ENCODE peak calls at places on chromosomes 7 and 10, in eight cellular contexts. One of them, this sample, is unnamed.

GRCh38 chr10:80161321-80162084 is 29.0 kb downstream of the PLAC9 start:
- DNase-seq in aorta: peak; percentile 61
- DNase-seq in neural progenitor cell: peak; percentile 62
- DNase-seq in neuronal stem cell: no peak
- DNase-seq in IMR-90: no peak
- DNase-seq in right cardiac atrium: no peak
- DNase-seq in effector memory CD4-positive, alpha-beta T cell: no peak
- DNase-seq in psoas muscle: no peak
- DNase-seq in this sample: no peak

GRCh38 chr7:31814187-31814586 is 127.2 kb downstream of the PPP1R17 start:
- DNase-seq in aorta: no peak
- DNase-seq in neural progenitor cell: peak; percentile 10
- DNase-seq in neuronal stem cell: no peak
- DNase-seq in IMR-90: no peak
- DNase-seq in right cardiac atrium: no peak
- DNase-seq in effector memory CD4-positive, alpha-beta T cell: no peak
- DNase-seq in psoas muscle: no peak
- DNase-seq in this sample: no peak

GRCh38 chr10:99329891-99330674 is 927 bp downstream of the CNNM1 start:
- DNase-seq in aorta: peak; percentile 75
- DNase-seq in neural progenitor cell: peak; percentile 66
- DNase-seq in neuronal stem cell: peak; percentile 11
- DNase-seq in IMR-90: peak; percentile 4
- DNase-seq in right cardiac atrium: peak; percentile 56
- DNase-seq in effector memory CD4-positive, alpha-beta T cell: no peak
- DNase-seq in psoas muscle: peak; percentile 46
- DNase-seq in this sample: peak; percentile 27

GRCh38 chr10:35911233-35911632 is 269.1 kb upstream of the FZD8 start:
- DNase-seq in aorta: no peak
- DNase-seq in neural progenitor cell: no peak
- DNase-seq in neuronal stem cell: no peak
- DNase-seq in IMR-90: no peak
- DNase-seq in right cardiac atrium: no peak
- DNase-seq in effector memory CD4-positive, alpha-beta T cell: no peak
- DNase-seq in psoas muscle: no peak
- DNase-seq in this sample: no peak

GRCh38 chr10:25177093-25177753 is 2.4 kb downstream of the GPR158 start:
- DNase-seq in aorta: no peak
- DNase-seq in neural progenitor cell: no peak
- DNase-seq in neuronal stem cell: no peak
- DNase-seq in IMR-90: no peak
- DNase-seq in right cardiac atrium: no peak
- DNase-seq in effector memory CD4-positive, alpha-beta T cell: no peak
- DNase-seq in psoas muscle: no peak
- DNase-seq in this sample: no peak

GRCh38 chr7:157009170-157009777 is 1.2 kb downstream of the MNX1 start:
- DNase-seq in aorta: no peak
- DNase-seq in neural progenitor cell: peak; percentile 30
- DNase-seq in neuronal stem cell: no peak
- DNase-seq in IMR-90: no peak
- DNase-seq in right cardiac atrium: no peak
- DNase-seq in effector memory CD4-positive, alpha-beta T cell: no peak
- DNase-seq in psoas muscle: no peak
- DNase-seq in this sample: no peak

GRCh38 chr7:111329367-111330234 is 232.7 kb downstream of the IMMP2L start:
- DNase-seq in aorta: no peak
- DNase-seq in neural progenitor cell: no peak
- DNase-seq in neuronal stem cell: no peak
- DNase-seq in IMR-90: peak; percentile 33
- DNase-seq in right cardiac atrium: no peak
- DNase-seq in effector memory CD4-positive, alpha-beta T cell: no peak
- DNase-seq in psoas muscle: no peak
- DNase-seq in this sample: no peak

GRCh38 chr10:97140284-97140846 is 45.4 kb downstream of the SLIT1 start:
- DNase-seq in aorta: peak; percentile 57
- DNase-seq in neural progenitor cell: no peak
- DNase-seq in neuronal stem cell: no peak
- DNase-seq in IMR-90: no peak
- DNase-seq in right cardiac atrium: no peak
- DNase-seq in effector memory CD4-positive, alpha-beta T cell: no peak
- DNase-seq in psoas muscle: no peak
- DNase-seq in this sample: no peak

GRCh38 chr10:14325325-14325955 is 5.3 kb downstream of the FRMD4A start:
- DNase-seq in aorta: peak; percentile 80
- DNase-seq in neural progenitor cell: peak; percentile 59
- DNase-seq in neuronal stem cell: peak; percentile 11
- DNase-seq in IMR-90: peak; percentile 12
- DNase-seq in right cardiac atrium: peak; percentile 53
- DNase-seq in effector memory CD4-positive, alpha-beta T cell: no peak
- DNase-seq in psoas muscle: no peak
- DNase-seq in this sample: peak; percentile 16

GRCh38 chr7:111708072-111708471 is 145.8 kb upstream of the IMMP2L start:
- DNase-seq in aorta: no peak
- DNase-seq in neural progenitor cell: no peak
- DNase-seq in neuronal stem cell: no peak
- DNase-seq in IMR-90: peak; percentile 18
- DNase-seq in right cardiac atrium: no peak
- DNase-seq in effector memory CD4-positive, alpha-beta T cell: no peak
- DNase-seq in psoas muscle: no peak
- DNase-seq in this sample: no peak

GRCh38 chr10:22219308-22219707 is 1.5 kb upstream of the EBLN1 start:
- DNase-seq in aorta: no peak
- DNase-seq in neural progenitor cell: no peak
- DNase-seq in neuronal stem cell: no peak
- DNase-seq in IMR-90: no peak
- DNase-seq in right cardiac atrium: no peak
- DNase-seq in effector memory CD4-positive, alpha-beta T cell: no peak
- DNase-seq in psoas muscle: no peak
- DNase-seq in this sample: no peak

GRCh38 chr10:22803201-22803895 is 89.0 kb upstream of the PIP4K2A start:
- DNase-seq in aorta: no peak
- DNase-seq in neural progenitor cell: no peak
- DNase-seq in neuronal stem cell: no peak
- DNase-seq in IMR-90: peak; percentile 62
- DNase-seq in right cardiac atrium: no peak
- DNase-seq in effector memory CD4-positive, alpha-beta T cell: no peak
- DNase-seq in psoas muscle: no peak
- DNase-seq in this sample: no peak

GRCh38 chr7:20439384-20439783 is 108.7 kb downstream of the ITGB8 start:
- DNase-seq in aorta: no peak
- DNase-seq in neural progenitor cell: no peak
- DNase-seq in neuronal stem cell: no peak
- DNase-seq in IMR-90: no peak
- DNase-seq in right cardiac atrium: no peak
- DNase-seq in effector memory CD4-positive, alpha-beta T cell: no peak
- DNase-seq in psoas muscle: no peak
- DNase-seq in this sample: no peak

GRCh38 chr10:79268717-79269116 is 78.6 kb upstream of the PPIF start:
- DNase-seq in aorta: no peak
- DNase-seq in neural progenitor cell: no peak
- DNase-seq in neuronal stem cell: no peak
- DNase-seq in IMR-90: no peak
- DNase-seq in right cardiac atrium: no peak
- DNase-seq in effector memory CD4-positive, alpha-beta T cell: no peak
- DNase-seq in psoas muscle: no peak
- DNase-seq in this sample: no peak

GRCh38 chr10:23448802-23449570 is 10.1 kb downstream of the OTUD1 start:
- DNase-seq in aorta: no peak
- DNase-seq in neural progenitor cell: no peak
- DNase-seq in neuronal stem cell: no peak
- DNase-seq in IMR-90: peak; percentile 12
- DNase-seq in right cardiac atrium: no peak
- DNase-seq in effector memory CD4-positive, alpha-beta T cell: no peak
- DNase-seq in psoas muscle: no peak
- DNase-seq in this sample: no peak

GRCh38 chr10:43061764-43062163 is 15.1 kb upstream of the RET start:
- DNase-seq in aorta: no peak
- DNase-seq in neural progenitor cell: no peak
- DNase-seq in neuronal stem cell: no peak
- DNase-seq in IMR-90: peak; percentile 9
- DNase-seq in right cardiac atrium: peak; percentile 10
- DNase-seq in effector memory CD4-positive, alpha-beta T cell: no peak
- DNase-seq in psoas muscle: no peak
- DNase-seq in this sample: no peak

GRCh38 chr10:43338117-43338516 is 33.3 kb upstream of the FXYD4 start:
- DNase-seq in aorta: no peak
- DNase-seq in neural progenitor cell: no peak
- DNase-seq in neuronal stem cell: no peak
- DNase-seq in IMR-90: no peak
- DNase-seq in right cardiac atrium: no peak
- DNase-seq in effector memory CD4-positive, alpha-beta T cell: no peak
- DNase-seq in psoas muscle: no peak
- DNase-seq in this sample: no peak

GRCh38 chr10:26449726-26450125 is 11.6 kb downstream of the APBB1IP start:
- DNase-seq in aorta: no peak
- DNase-seq in neural progenitor cell: no peak
- DNase-seq in neuronal stem cell: no peak
- DNase-seq in IMR-90: no peak
- DNase-seq in right cardiac atrium: no peak
- DNase-seq in effector memory CD4-positive, alpha-beta T cell: no peak
- DNase-seq in psoas muscle: no peak
- DNase-seq in this sample: no peak
- H3K4me1 ChIP-seq in aorta: no peaks in the 10 kb centered on the region
- H3K4me1 ChIP-seq in neural progenitor cell: no peaks in the 10 kb centered on the region
- H3K4me1 ChIP-seq in neuronal stem cell: no peaks in the 10 kb centered on the region
- H3K4me1 ChIP-seq in IMR-90: no peaks in the 10 kb centered on the region
- H3K4me1 ChIP-seq in right cardiac atrium: no peaks in the 10 kb centered on the region
- H3K4me1 ChIP-seq in effector memory CD4-positive, alpha-beta T cell: peaks cover 52% of the 10 kb centered on the region
- H3K4me1 ChIP-seq in psoas muscle: no peaks in the 10 kb centered on the region
- H3K4me1 ChIP-seq in this sample: no peaks in the 10 kb centered on the region

DNA sequence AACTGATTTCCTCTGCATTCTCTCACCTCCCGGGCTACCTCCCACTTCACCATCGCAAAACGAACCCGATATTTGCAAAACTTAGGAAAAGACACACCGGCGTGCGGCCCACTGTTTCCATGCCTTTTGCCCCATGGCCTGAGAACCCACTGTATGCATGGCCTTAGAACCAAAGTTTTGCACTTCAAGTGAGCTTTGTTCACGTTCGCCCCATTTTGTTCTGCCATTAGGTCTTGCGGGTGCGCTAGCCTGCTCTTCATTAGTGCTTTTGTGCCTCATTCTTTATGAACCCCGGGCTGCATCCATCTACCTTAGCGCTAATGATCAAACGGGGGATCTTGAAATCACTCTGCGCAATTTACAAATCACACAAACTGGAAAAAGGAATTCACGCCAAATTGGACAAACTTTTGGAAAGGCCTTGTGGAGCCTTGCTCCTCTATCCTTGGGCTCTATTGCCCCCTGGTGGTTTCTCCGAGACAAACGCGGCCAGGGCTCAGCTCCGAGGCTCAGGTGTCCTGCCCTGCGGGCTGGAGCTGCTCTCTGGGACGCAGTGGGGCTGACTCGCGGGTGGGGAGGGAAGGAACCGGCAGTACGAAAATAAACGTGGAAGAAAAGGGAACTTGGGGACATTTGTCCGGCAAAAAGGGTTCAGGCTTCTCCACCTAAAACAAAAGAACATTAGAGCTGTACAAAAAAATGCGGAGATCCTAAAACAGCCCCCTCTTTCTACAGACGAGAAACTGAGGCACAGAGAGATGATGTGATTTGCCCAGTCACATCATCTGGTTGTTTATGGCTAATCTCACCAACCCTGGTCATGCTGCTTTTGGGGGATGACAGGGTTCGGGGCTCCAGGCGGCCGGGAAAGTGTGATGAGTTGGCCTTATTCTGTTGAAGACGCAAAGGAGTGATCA is 300.4 kb upstream of the NFE2L3 start:
- DNase-seq in aorta: peak; percentile 94
- DNase-seq in neural progenitor cell: peak; percentile 91
- DNase-seq in neuronal stem cell: no peak
- DNase-seq in IMR-90: peak; percentile 76
- DNase-seq in right cardiac atrium: peak; percentile 91
- DNase-seq in effector memory CD4-positive, alpha-beta T cell: no peak
- DNase-seq in psoas muscle: peak; percentile 91
- DNase-seq in this sample: peak; percentile 81
- H3K4me3 ChIP-seq in aorta: no peak overlapping the region
- H3K4me3 ChIP-seq in neural progenitor cell: peak overlapping the region; percentile 45
- H3K4me3 ChIP-seq in neuronal stem cell: peak overlapping the region; percentile 28
- H3K4me3 ChIP-seq in IMR-90: no peak overlapping the region
- H3K4me3 ChIP-seq in right cardiac atrium: no peak overlapping the region
- H3K4me3 ChIP-seq in effector memory CD4-positive, alpha-beta T cell: no peak overlapping the region
- H3K4me3 ChIP-seq in psoas muscle: peak overlapping the region; percentile 33
- H3K4me3 ChIP-seq in this sample: peak overlapping the region; percentile 39

GRCh38 chr10:102959399-102959798 is 41.3 kb downstream of the CNNM2 start:
- DNase-seq in aorta: no peak
- DNase-seq in neural progenitor cell: no peak
- DNase-seq in neuronal stem cell: no peak
- DNase-seq in IMR-90: no peak
- DNase-seq in right cardiac atrium: no peak
- DNase-seq in effector memory CD4-positive, alpha-beta T cell: no peak
- DNase-seq in psoas muscle: no peak
- DNase-seq in this sample: no peak
- H3K27ac ChIP-seq in aorta: no peak overlapping the region
- H3K27ac ChIP-seq in neural progenitor cell: no peak overlapping the region
- H3K27ac ChIP-seq in neuronal stem cell: no peak overlapping the region
- H3K27ac ChIP-seq in IMR-90: no peak overlapping the region
- H3K27ac ChIP-seq in right cardiac atrium: no peak overlapping the region
- H3K27ac ChIP-seq in effector memory CD4-positive, alpha-beta T cell: no peak overlapping the region
- H3K27ac ChIP-seq in psoas muscle: no peak overlapping the region
- H3K27ac ChIP-seq in this sample: no peak overlapping the region

GRCh38 chr7:139851770-139852481 is 22.9 kb downstream of the TBXAS1 start:
- DNase-seq in aorta: no peak
- DNase-seq in neural progenitor cell: no peak
- DNase-seq in neuronal stem cell: no peak
- DNase-seq in IMR-90: no peak
- DNase-seq in right cardiac atrium: no peak
- DNase-seq in effector memory CD4-positive, alpha-beta T cell: no peak
- DNase-seq in psoas muscle: no peak
- DNase-seq in this sample: no peak

GRCh38 chr7:139848274-139848673 is 19.2 kb downstream of the TBXAS1 start:
- DNase-seq in aorta: no peak
- DNase-seq in neural progenitor cell: no peak
- DNase-seq in neuronal stem cell: no peak
- DNase-seq in IMR-90: no peak
- DNase-seq in right cardiac atrium: no peak
- DNase-seq in effector memory CD4-positive, alpha-beta T cell: no peak
- DNase-seq in psoas muscle: no peak
- DNase-seq in this sample: no peak

GRCh38 chr7:139852482-139852845 is 23.4 kb downstream of the TBXAS1 start:
- DNase-seq in aorta: no peak
- DNase-seq in neural progenitor cell: no peak
- DNase-seq in neuronal stem cell: no peak
- DNase-seq in IMR-90: no peak
- DNase-seq in right cardiac atrium: no peak
- DNase-seq in effector memory CD4-positive, alpha-beta T cell: no peak
- DNase-seq in psoas muscle: no peak
- DNase-seq in this sample: no peak

GRCh38 chr7:139853576-139854511 is 24.8 kb downstream of the TBXAS1 start:
- DNase-seq in aorta: no peak
- DNase-seq in neural progenitor cell: no peak
- DNase-seq in neuronal stem cell: no peak
- DNase-seq in IMR-90: peak; percentile 83
- DNase-seq in right cardiac atrium: no peak
- DNase-seq in effector memory CD4-positive, alpha-beta T cell: no peak
- DNase-seq in psoas muscle: no peak
- DNase-seq in this sample: no peak

DNA sequence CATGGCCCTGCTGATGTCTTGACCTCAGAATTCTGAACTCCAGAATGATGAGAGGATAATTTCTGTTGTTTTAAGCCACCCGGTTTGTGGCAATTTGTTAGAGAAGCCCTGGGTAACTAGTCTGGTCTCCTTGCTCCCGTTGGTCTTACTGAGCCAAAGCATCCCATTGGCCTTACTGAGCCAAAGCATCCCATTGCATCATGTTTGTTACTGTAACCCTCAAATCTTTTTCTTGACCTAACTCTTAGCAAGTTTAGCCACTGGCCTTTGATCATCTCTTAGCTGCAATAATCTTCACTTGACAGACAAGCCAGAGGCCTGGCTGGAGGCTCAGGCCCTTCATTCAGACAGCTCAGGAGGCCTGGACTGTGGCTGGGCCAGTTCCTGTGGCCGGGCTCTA is 21.8 kb downstream of the TBXAS1 start:
- DNase-seq in aorta: no peak
- DNase-seq in neural progenitor cell: no peak
- DNase-seq in neuronal stem cell: no peak
- DNase-seq in IMR-90: no peak
- DNase-seq in right cardiac atrium: no peak
- DNase-seq in effector memory CD4-positive, alpha-beta T cell: no peak
- DNase-seq in psoas muscle: no peak
- DNase-seq in this sample: no peak
- H3K4me1 ChIP-seq in aorta: no peaks in the 10 kb centered on the region
- H3K4me1 ChIP-seq in neural progenitor cell: peaks cover 5% of the 10 kb centered on the region
- H3K4me1 ChIP-seq in neuronal stem cell: no peaks in the 10 kb centered on the region
- H3K4me1 ChIP-seq in IMR-90: peaks cover 13% of the 10 kb centered on the region
- H3K4me1 ChIP-seq in right cardiac atrium: no peaks in the 10 kb centered on the region
- H3K4me1 ChIP-seq in effector memory CD4-positive, alpha-beta T cell: peaks cover 11% of the 10 kb centered on the region
- H3K4me1 ChIP-seq in psoas muscle: peaks cover 6% of the 10 kb centered on the region
- H3K4me1 ChIP-seq in this sample: no peaks in the 10 kb centered on the region